ENCODE peak calls at places on chromosomes 6 and 20, in ten cellular contexts. J, Q, M, B, H, O, W, K, U and C are unnamed samples.

GRCh38 chr6:2522521-2522920 is 228.2 kb downstream of the MYLK4 start:
- DNase-seq in J (no peak), Q (no peak), M (no peak), B (no peak), H (no peak), O (peak), W (no peak), K (peak), U (no peak), C (no peak)

GRCh38 chr6:159117541-159117940 is 51.7 kb upstream of the FNDC1 start:
- DNase-seq in J (no peak), Q (no peak), M (no peak), B (no peak), H (no peak), O (no peak), W (no peak), K (no peak), U (no peak), C (peak)

GRCh38 chr20:16243470-16243869 is 329.8 kb downstream of the KIF16B start:
- DNase-seq in J (no peak), Q (peak), M (no peak), B (peak), H (no peak), O (no peak), W (no peak), K (no peak), U (no peak), C (peak)

GRCh38 chr6:56938634-56939294 is 16.1 kb upstream of the BEND6 start:
- DNase-seq in J (no peak), Q (peak), M (no peak), B (no peak), H (no peak), O (peak), W (no peak), K (no peak), U (no peak), C (no peak)

GRCh38 chr6:42193491-42193894 is 1.3 kb downstream of the GUCA1B start:
- DNase-seq in J (no peak), Q (no peak), M (no peak), B (no peak), H (no peak), O (peak), W (no peak), K (no peak), U (no peak), C (no peak)

GRCh38 chr6:133610271-133610840 is 278.6 kb upstream of the TCF21 start:
- DNase-seq in J (no peak), Q (peak), M (no peak), B (no peak), H (no peak), O (no peak), W (no peak), K (no peak), U (no peak), C (no peak)

GRCh38 chr6:21556506-21556905 is 37.0 kb upstream of the SOX4 start:
- DNase-seq in J (no peak), Q (no peak), M (no peak), B (no peak), H (no peak), O (no peak), W (no peak), K (no peak), U (no peak), C (no peak)

GRCh38 chr6:16505711-16506362 is 255.4 kb downstream of the ATXN1 start:
- DNase-seq in J (no peak), Q (peak), M (no peak), B (no peak), H (no peak), O (no peak), W (no peak), K (no peak), U (no peak), C (no peak)

GRCh38 chr6:170473226-170473789 is 79.8 kb downstream of the PSMB1 start:
- DNase-seq in J (peak), Q (no peak), M (no peak), B (peak), H (no peak), O (no peak), W (no peak), K (no peak), U (no peak), C (no peak)

GRCh38 chr6:105560611-105561066 is 157.8 kb upstream of the PREP start:
- DNase-seq in J (no peak), Q (peak), M (no peak), B (no peak), H (no peak), O (peak), W (no peak), K (no peak), U (no peak), C (no peak)

GRCh38 chr6:95636552-95637376 is 59.4 kb downstream of the MANEA start:
- DNase-seq in J (no peak), Q (no peak), M (no peak), B (no peak), H (no peak), O (no peak), W (no peak), K (no peak), U (no peak), C (no peak)

GRCh38 chr20:34948030-34948429 is 7.6 kb downstream of the GSS start:
- DNase-seq in J (no peak), Q (peak), M (no peak), B (no peak), H (no peak), O (peak), W (no peak), K (no peak), U (no peak), C (no peak)

GRCh38 chr6:154507209-154507898 is 3.1 kb downstream of the CNKSR3 start:
- DNase-seq in J (no peak), Q (no peak), M (no peak), B (no peak), H (no peak), O (no peak), W (no peak), K (no peak), U (no peak), C (no peak)

GRCh38 chr6:20217476-20217855 is 5.2 kb upstream of the MBOAT1 start:
- DNase-seq in J (no peak), Q (no peak), M (no peak), B (no peak), H (no peak), O (no peak), W (no peak), K (no peak), U (no peak), C (no peak)

GRCh38 chr6:455006-455585 is 63.5 kb downstream of the IRF4 start:
- DNase-seq in J (no peak), Q (peak), M (no peak), B (no peak), H (no peak), O (peak), W (no peak), K (no peak), U (no peak), C (no peak)

GRCh38 chr6:111113731-111114438 is 26.6 kb downstream of the SLC16A10 start:
- DNase-seq in J (no peak), Q (peak), M (no peak), B (peak), H (no peak), O (no peak), W (no peak), K (peak), U (no peak), C (peak)

GRCh38 chr6:142301421-142302391 is at the start of gene ADGRG6:
- DNase-seq in J (peak), Q (peak), M (no peak), B (peak), H (no peak), O (peak), W (peak), K (no peak), U (no peak), C (peak)

GRCh38 chr6:62683063-62683462 is 397.0 kb upstream of the KHDRBS2 start:
- DNase-seq in J (no peak), Q (no peak), M (no peak), B (no peak), H (no peak), O (no peak), W (no peak), K (no peak), U (no peak), C (no peak)

GRCh38 chr20:63321148-63321831 is 28.3 kb downstream of the COL20A1 start:
- DNase-seq in J (no peak), Q (peak), M (no peak), B (no peak), H (no peak), O (no peak), W (no peak), K (no peak), U (no peak), C (no peak)

GRCh38 chr6:19759117-19759880 is 77.9 kb upstream of the ID4 start:
- DNase-seq in J (no peak), Q (peak), M (no peak), B (no peak), H (no peak), O (peak), W (no peak), K (no peak), U (no peak), C (no peak)

GRCh38 chr6:116101298-116101718 is 655 bp downstream of the NT5DC1 start:
- DNase-seq in J (no peak), Q (no peak), M (no peak), B (no peak), H (no peak), O (no peak), W (no peak), K (no peak), U (no peak), C (peak)

GRCh38 chr6:654136-654535 is 2.8 kb downstream of the HUS1B start:
- DNase-seq in J (no peak), Q (no peak), M (no peak), B (no peak), H (no peak), O (no peak), W (no peak), K (no peak), U (no peak), C (no peak)

GRCh38 chr6:133587841-133588240 is 301.1 kb upstream of the TCF21 start:
- DNase-seq in J (no peak), Q (peak), M (no peak), B (no peak), H (no peak), O (no peak), W (no peak), K (no peak), U (no peak), C (no peak)

GRCh38 chr6:149834513-149835481 is 29.4 kb downstream of the LRP11 start:
- DNase-seq in J (peak), Q (peak), M (no peak), B (peak), H (peak), O (peak), W (no peak), K (peak), U (peak), C (peak)

GRCh38 chr20:49281913-49282467 is 4.1 kb upstream of the ZNFX1 start:
- DNase-seq in J (no peak), Q (no peak), M (no peak), B (no peak), H (no peak), O (no peak), W (no peak), K (no peak), U (no peak), C (no peak)

GRCh38 chr6:137910424-137910834 is 43.4 kb downstream of the TNFAIP3 start:
- DNase-seq in J (no peak), Q (peak), M (no peak), B (no peak), H (no peak), O (no peak), W (no peak), K (peak), U (no peak), C (peak)

GRCh38 chr6:156430361-156430760 is 346.8 kb upstream of the ARID1B start:
- DNase-seq in J (no peak), Q (no peak), M (no peak), B (no peak), H (no peak), O (no peak), W (no peak), K (no peak), U (no peak), C (no peak)

GRCh38 chr6:71056656-71057055 is 99.8 kb upstream of the B3GAT2 start:
- DNase-seq in J (peak), Q (no peak), M (no peak), B (no peak), H (no peak), O (no peak), W (no peak), K (no peak), U (no peak), C (no peak)

GRCh38 chr6:51842487-51843469 is 244.6 kb downstream of the PKHD1 start:
- DNase-seq in J (no peak), Q (no peak), M (no peak), B (peak), H (no peak), O (no peak), W (no peak), K (no peak), U (no peak), C (peak)

GRCh38 chr6:26441977-26442376 is 1.7 kb downstream of the BTN3A3 start:
- DNase-seq in J (no peak), Q (no peak), M (no peak), B (no peak), H (no peak), O (no peak), W (no peak), K (no peak), U (no peak), C (no peak)